ENCODE peak calls at places on chromosomes 4 and X, in ten cellular contexts. S, M, K, Y, J, V, Z, P, L and G are unnamed samples.

GRCh38 chr4:159206427-159206871 is 103.6 kb downstream of the RAPGEF2 start:
- DNase-seq in S (no peak), M (peak; percentile 76), K (no peak), Y (peak; percentile 66), J (no peak), V (no peak), Z (no peak), P (peak; percentile 43), L (peak; percentile 17), G (no peak)

GRCh38 chrX:110012818-110013484 is 10.0 kb downstream of the TMEM164 start:
- DNase-seq in S (no peak), M (no peak), K (no peak), Y (no peak), J (peak; percentile 84), V (no peak), Z (no peak), P (peak; percentile 46), L (no peak), G (no peak)

GRCh38 chr4:55175779-55176231 is 50.4 kb upstream of the KDR start:
- DNase-seq in S (no peak), M (peak; percentile 72), K (no peak), Y (no peak), J (no peak), V (no peak), Z (peak; percentile 28), P (peak; percentile 66), L (peak; percentile 73), G (no peak)

GRCh38 chr4:172202480-172203076 is 389.4 kb downstream of the GALNTL6 start:
- DNase-seq in S (no peak), M (peak; percentile 18), K (no peak), Y (peak; percentile 31), J (no peak), V (no peak), Z (peak; percentile 10), P (peak; percentile 55), L (peak; percentile 46), G (peak; percentile 5)

GRCh38 chr4:5963611-5964010 is 54.6 kb downstream of the C4orf50 start:
- DNase-seq in S (no peak), M (no peak), K (no peak), Y (no peak), J (peak; percentile 46), V (no peak), Z (no peak), P (no peak), L (no peak), G (no peak)

GRCh38 chrX:78725257-78725656 is 22.3 kb upstream of the LPAR4 start:
- DNase-seq in S (no peak), M (no peak), K (no peak), Y (no peak), J (no peak), V (no peak), Z (no peak), P (no peak), L (no peak), G (no peak)

GRCh38 chr4:13365195-13365594 is 118.9 kb downstream of the RAB28 start:
- DNase-seq in S (peak; percentile 83), M (no peak), K (no peak), Y (no peak), J (no peak), V (no peak), Z (no peak), P (no peak), L (no peak), G (no peak)

GRCh38 chrX:30533261-30533660 is 44.3 kb downstream of the TASL start:
- DNase-seq in S (no peak), M (peak; percentile 32), K (no peak), Y (no peak), J (no peak), V (no peak), Z (no peak), P (peak; percentile 41), L (peak; percentile 34), G (no peak)

GRCh38 chrX:54807524-54808108 is at the start of gene MAGED2:
- DNase-seq in S (peak; percentile 38), M (peak; percentile 16), K (no peak), Y (peak; percentile 54), J (peak; percentile 68), V (peak; percentile 37), Z (no peak), P (no peak), L (peak; percentile 50), G (no peak)

GRCh38 chrX:154380787-154381186 is 1.7 kb downstream of the EMD start:
- DNase-seq in S (no peak), M (no peak), K (no peak), Y (no peak), J (no peak), V (no peak), Z (no peak), P (no peak), L (no peak), G (no peak)

GRCh38 chr4:185086053-185086452 is 57.0 kb upstream of the SLC25A4 start:
- DNase-seq in S (no peak), M (no peak), K (no peak), Y (no peak), J (peak; percentile 64), V (no peak), Z (no peak), P (peak; percentile 10), L (no peak), G (no peak)

GRCh38 chrX:54076903-54077302 is 32.6 kb upstream of the PHF8 start:
- DNase-seq in S (no peak), M (peak; percentile 60), K (no peak), Y (no peak), J (peak; percentile 3), V (no peak), Z (peak; percentile 0), P (peak; percentile 84), L (peak; percentile 46), G (no peak)

GRCh38 chrX:19846995-19847790 is 40.2 kb downstream of the SH3KBP1 start:
- DNase-seq in S (peak; percentile 30), M (peak; percentile 89), K (no peak), Y (no peak), J (peak; percentile 86), V (no peak), Z (no peak), P (peak; percentile 61), L (peak; percentile 80), G (no peak)

GRCh38 chrX:48083212-48083611 is 11.8 kb upstream of the ZNF630 start:
- DNase-seq in S (peak; percentile 44), M (peak; percentile 34), K (peak; percentile 1), Y (peak; percentile 33), J (peak; percentile 81), V (peak; percentile 13), Z (no peak), P (peak; percentile 51), L (peak; percentile 60), G (no peak)

GRCh38 chrX:103170216-103170615 is 44.7 kb upstream of the BEX4 start:
- DNase-seq in S (no peak), M (peak; percentile 29), K (no peak), Y (no peak), J (no peak), V (no peak), Z (no peak), P (peak; percentile 43), L (peak; percentile 42), G (no peak)

GRCh38 chrX:72030431-72030830 is 101.3 kb downstream of the RTL5 start:
- DNase-seq in S (no peak), M (no peak), K (no peak), Y (no peak), J (no peak), V (no peak), Z (no peak), P (no peak), L (no peak), G (no peak)

GRCh38 chr4:151569650-151570049 is 160.7 kb downstream of the FHIP1A start:
- DNase-seq in S (peak; percentile 71), M (no peak), K (no peak), Y (no peak), J (peak; percentile 6), V (no peak), Z (no peak), P (peak; percentile 20), L (no peak), G (no peak)

GRCh38 chr4:76430519-76431388 is 4.3 kb upstream of the SHROOM3 start:
- DNase-seq in S (peak; percentile 19), M (peak; percentile 60), K (no peak), Y (peak; percentile 26), J (peak; percentile 39), V (no peak), Z (peak; percentile 10), P (peak; percentile 60), L (peak; percentile 75), G (peak; percentile 42)

GRCh38 chr4:41483771-41484170 is 54.2 kb upstream of the LIMCH1 start:
- DNase-seq in S (no peak), M (no peak), K (no peak), Y (no peak), J (no peak), V (no peak), Z (no peak), P (no peak), L (no peak), G (no peak)

GRCh38 chrX:40864972-40865371 is 129.6 kb upstream of the MED14 start:
- DNase-seq in S (no peak), M (peak; percentile 89), K (no peak), Y (no peak), J (no peak), V (no peak), Z (no peak), P (peak; percentile 5), L (peak; percentile 37), G (no peak)

GRCh38 chr4:93830090-93830818 is 1.7 kb downstream of the ATOH1 start:
- DNase-seq in S (no peak), M (no peak), K (no peak), Y (no peak), J (no peak), V (no peak), Z (no peak), P (no peak), L (no peak), G (no peak)

GRCh38 chr4:16025268-16025667 is 58.6 kb downstream of the PROM1 start:
- DNase-seq in S (no peak), M (no peak), K (no peak), Y (no peak), J (no peak), V (no peak), Z (no peak), P (no peak), L (no peak), G (no peak)

GRCh38 chrX:39645059-39645895 is 452.5 kb downstream of the BCOR start:
- DNase-seq in S (peak; percentile 5), M (peak; percentile 59), K (no peak), Y (no peak), J (peak; percentile 30), V (no peak), Z (no peak), P (no peak), L (peak; percentile 85), G (peak; percentile 2)

GRCh38 chr4:1234296-1234695 is 14.6 kb downstream of the CTBP1 start:
- DNase-seq in S (no peak), M (peak; percentile 12), K (no peak), Y (no peak), J (no peak), V (no peak), Z (no peak), P (peak; percentile 11), L (no peak), G (no peak)

GRCh38 chrX:44344194-44344593 is 722 bp upstream of the EFHC2 start:
- DNase-seq in S (peak; percentile 4), M (no peak), K (peak; percentile 6), Y (peak; percentile 71), J (peak; percentile 11), V (no peak), Z (no peak), P (peak; percentile 13), L (no peak), G (no peak)

GRCh38 chrX:16113978-16114554 is 9.3 kb upstream of the GRPR start:
- DNase-seq in S (no peak), M (no peak), K (no peak), Y (no peak), J (no peak), V (no peak), Z (no peak), P (no peak), L (no peak), G (no peak)

GRCh38 chrX:65668362-65669310 is 1.2 kb downstream of the MSN start:
- DNase-seq in S (peak; percentile 77), M (peak; percentile 80), K (peak; percentile 37), Y (peak; percentile 77), J (peak; percentile 72), V (peak; percentile 48), Z (no peak), P (peak; percentile 73), L (peak; percentile 83), G (no peak)

GRCh38 chr4:83054928-83055327 is 19.9 kb downstream of the COPS4 start:
- DNase-seq in S (no peak), M (peak; percentile 15), K (no peak), Y (no peak), J (no peak), V (no peak), Z (no peak), P (peak; percentile 29), L (peak; percentile 47), G (no peak)